ENCODE peak calls at places on chromosomes 12 and 14, in nine cellular contexts. One of them, this sample, is unnamed.

GRCh38 chr12:32907898-32908476 is 11.4 kb upstream of the PKP2 start:
- DNase-seq in mesothelial cell of epicardium: no peak
- DNase-seq in activated CD4-positive, CD25-positive, alpha-beta regulatory T cell: no peak
- DNase-seq in T-helper 17 cell: no peak
- DNase-seq in astrocyte of the cerebellum: no peak
- DNase-seq in ACHN: no peak
- DNase-seq in Panc1: no peak
- DNase-seq in body of pancreas: no peak
- DNase-seq in stromal cell of bone marrow: no peak
- DNase-seq in this sample: no peak

GRCh38 chr12:68932701-68933563 is at the start of gene CPM:
- DNase-seq in activated CD4-positive, CD25-positive, alpha-beta regulatory T cell: peak
- DNase-seq in astrocyte of the cerebellum: no peak
- DNase-seq in T-helper 17 cell: peak
- DNase-seq in stromal cell of bone marrow: peak
- DNase-seq in mesothelial cell of epicardium: peak
- DNase-seq in body of pancreas: peak
- DNase-seq in ACHN: peak
- DNase-seq in Panc1: no peak
- DNase-seq in this sample: peak

GRCh38 chr14:30790827-30791226 is 83.5 kb upstream of the COCH start:
- DNase-seq in T-helper 17 cell: no peak
- DNase-seq in astrocyte of the cerebellum: no peak
- DNase-seq in mesothelial cell of epicardium: no peak
- DNase-seq in body of pancreas: no peak
- DNase-seq in activated CD4-positive, CD25-positive, alpha-beta regulatory T cell: no peak
- DNase-seq in stromal cell of bone marrow: no peak
- DNase-seq in ACHN: no peak
- DNase-seq in Panc1: no peak
- DNase-seq in this sample: no peak

GRCh38 chr12:59055204-59055839 is 135.0 kb upstream of the LRIG3 start:
- DNase-seq in ACHN: peak
- DNase-seq in activated CD4-positive, CD25-positive, alpha-beta regulatory T cell: no peak
- DNase-seq in stromal cell of bone marrow: peak
- DNase-seq in astrocyte of the cerebellum: no peak
- DNase-seq in mesothelial cell of epicardium: no peak
- DNase-seq in Panc1: peak
- DNase-seq in T-helper 17 cell: no peak
- DNase-seq in body of pancreas: no peak
- DNase-seq in this sample: no peak

GRCh38 chr12:101021442-101021841 is 188.6 kb downstream of the SLC5A8 start:
- DNase-seq in stromal cell of bone marrow: no peak
- DNase-seq in mesothelial cell of epicardium: no peak
- DNase-seq in Panc1: no peak
- DNase-seq in body of pancreas: no peak
- DNase-seq in astrocyte of the cerebellum: no peak
- DNase-seq in ACHN: no peak
- DNase-seq in T-helper 17 cell: no peak
- DNase-seq in activated CD4-positive, CD25-positive, alpha-beta regulatory T cell: no peak
- DNase-seq in this sample: no peak

GRCh38 chr12:43210437-43211197 is 341.4 kb downstream of the ADAMTS20 start:
- DNase-seq in mesothelial cell of epicardium: no peak
- DNase-seq in stromal cell of bone marrow: peak
- DNase-seq in activated CD4-positive, CD25-positive, alpha-beta regulatory T cell: no peak
- DNase-seq in ACHN: no peak
- DNase-seq in body of pancreas: no peak
- DNase-seq in Panc1: no peak
- DNase-seq in T-helper 17 cell: no peak
- DNase-seq in astrocyte of the cerebellum: peak
- DNase-seq in this sample: no peak

GRCh38 chr12:96986883-96987523 is 79.9 kb downstream of the NEDD1 start:
- DNase-seq in body of pancreas: peak
- DNase-seq in mesothelial cell of epicardium: no peak
- DNase-seq in T-helper 17 cell: no peak
- DNase-seq in astrocyte of the cerebellum: peak
- DNase-seq in activated CD4-positive, CD25-positive, alpha-beta regulatory T cell: no peak
- DNase-seq in ACHN: peak
- DNase-seq in stromal cell of bone marrow: peak
- DNase-seq in Panc1: no peak
- DNase-seq in this sample: no peak

GRCh38 chr14:92925446-92925845 is 2.5 kb downstream of the CHGA start:
- DNase-seq in stromal cell of bone marrow: no peak
- DNase-seq in mesothelial cell of epicardium: no peak
- DNase-seq in T-helper 17 cell: no peak
- DNase-seq in ACHN: no peak
- DNase-seq in body of pancreas: no peak
- DNase-seq in astrocyte of the cerebellum: no peak
- DNase-seq in activated CD4-positive, CD25-positive, alpha-beta regulatory T cell: no peak
- DNase-seq in Panc1: no peak
- DNase-seq in this sample: no peak

GRCh38 chr12:14892726-14893442 is 7.2 kb upstream of the MGP start:
- DNase-seq in activated CD4-positive, CD25-positive, alpha-beta regulatory T cell: no peak
- DNase-seq in stromal cell of bone marrow: peak
- DNase-seq in T-helper 17 cell: no peak
- DNase-seq in mesothelial cell of epicardium: no peak
- DNase-seq in body of pancreas: peak
- DNase-seq in ACHN: peak
- DNase-seq in Panc1: no peak
- DNase-seq in astrocyte of the cerebellum: no peak
- DNase-seq in this sample: no peak

GRCh38 chr12:56374726-56375597 is 12.3 kb upstream of the APOF start:
- DNase-seq in mesothelial cell of epicardium: no peak
- DNase-seq in Panc1: no peak
- DNase-seq in stromal cell of bone marrow: no peak
- DNase-seq in T-helper 17 cell: no peak
- DNase-seq in activated CD4-positive, CD25-positive, alpha-beta regulatory T cell: no peak
- DNase-seq in astrocyte of the cerebellum: no peak
- DNase-seq in body of pancreas: no peak
- DNase-seq in ACHN: no peak
- DNase-seq in this sample: no peak

GRCh38 chr14:88323520-88324199 is 591 bp upstream of the KCNK10 start:
- DNase-seq in astrocyte of the cerebellum: no peak
- DNase-seq in ACHN: peak
- DNase-seq in Panc1: no peak
- DNase-seq in stromal cell of bone marrow: no peak
- DNase-seq in mesothelial cell of epicardium: peak
- DNase-seq in body of pancreas: peak
- DNase-seq in activated CD4-positive, CD25-positive, alpha-beta regulatory T cell: no peak
- DNase-seq in T-helper 17 cell: no peak
- DNase-seq in this sample: no peak

GRCh38 chr14:95233702-95234241 is 76.4 kb upstream of the DICER1 start:
- DNase-seq in astrocyte of the cerebellum: no peak
- DNase-seq in body of pancreas: peak
- DNase-seq in Panc1: no peak
- DNase-seq in stromal cell of bone marrow: no peak
- DNase-seq in activated CD4-positive, CD25-positive, alpha-beta regulatory T cell: no peak
- DNase-seq in ACHN: no peak
- DNase-seq in T-helper 17 cell: no peak
- DNase-seq in mesothelial cell of epicardium: no peak
- DNase-seq in this sample: no peak

GRCh38 chr12:1592444-1593231 is 1.7 kb downstream of the FBXL14 start:
- DNase-seq in body of pancreas: peak
- DNase-seq in activated CD4-positive, CD25-positive, alpha-beta regulatory T cell: peak
- DNase-seq in astrocyte of the cerebellum: no peak
- DNase-seq in T-helper 17 cell: peak
- DNase-seq in mesothelial cell of epicardium: no peak
- DNase-seq in stromal cell of bone marrow: no peak
- DNase-seq in Panc1: no peak
- DNase-seq in ACHN: peak
- DNase-seq in this sample: peak

GRCh38 chr12:68240975-68241374 is 12.4 kb downstream of the IL22 start:
- DNase-seq in stromal cell of bone marrow: no peak
- DNase-seq in body of pancreas: no peak
- DNase-seq in activated CD4-positive, CD25-positive, alpha-beta regulatory T cell: peak
- DNase-seq in mesothelial cell of epicardium: no peak
- DNase-seq in astrocyte of the cerebellum: no peak
- DNase-seq in Panc1: no peak
- DNase-seq in T-helper 17 cell: no peak
- DNase-seq in ACHN: no peak
- DNase-seq in this sample: no peak

GRCh38 chr12:77878901-77879300 is 48.2 kb downstream of the NAV3 start:
- DNase-seq in ACHN: no peak
- DNase-seq in stromal cell of bone marrow: no peak
- DNase-seq in body of pancreas: no peak
- DNase-seq in astrocyte of the cerebellum: no peak
- DNase-seq in T-helper 17 cell: no peak
- DNase-seq in activated CD4-positive, CD25-positive, alpha-beta regulatory T cell: no peak
- DNase-seq in Panc1: no peak
- DNase-seq in mesothelial cell of epicardium: no peak
- DNase-seq in this sample: no peak

GRCh38 chr12:118359541-118359915 is 13.2 kb downstream of the TAOK3 start:
- DNase-seq in astrocyte of the cerebellum: no peak
- DNase-seq in Panc1: no peak
- DNase-seq in ACHN: no peak
- DNase-seq in body of pancreas: no peak
- DNase-seq in T-helper 17 cell: no peak
- DNase-seq in mesothelial cell of epicardium: no peak
- DNase-seq in activated CD4-positive, CD25-positive, alpha-beta regulatory T cell: no peak
- DNase-seq in stromal cell of bone marrow: no peak
- DNase-seq in this sample: no peak

GRCh38 chr14:95238674-95239313 is 80.9 kb downstream of the CLMN start:
- DNase-seq in ACHN: no peak
- DNase-seq in T-helper 17 cell: no peak
- DNase-seq in stromal cell of bone marrow: no peak
- DNase-seq in mesothelial cell of epicardium: no peak
- DNase-seq in body of pancreas: no peak
- DNase-seq in astrocyte of the cerebellum: no peak
- DNase-seq in Panc1: no peak
- DNase-seq in activated CD4-positive, CD25-positive, alpha-beta regulatory T cell: no peak
- DNase-seq in this sample: no peak

GRCh38 chr12:119894916-119895315 is 17.8 kb upstream of the CIT start:
- DNase-seq in stromal cell of bone marrow: no peak
- DNase-seq in Panc1: no peak
- DNase-seq in astrocyte of the cerebellum: no peak
- DNase-seq in body of pancreas: no peak
- DNase-seq in mesothelial cell of epicardium: no peak
- DNase-seq in activated CD4-positive, CD25-positive, alpha-beta regulatory T cell: no peak
- DNase-seq in T-helper 17 cell: no peak
- DNase-seq in ACHN: no peak
- DNase-seq in this sample: no peak

GRCh38 chr14:80211143-80212024 is at the start of gene DIO2:
- DNase-seq in stromal cell of bone marrow: peak
- DNase-seq in ACHN: peak
- DNase-seq in body of pancreas: peak
- DNase-seq in mesothelial cell of epicardium: no peak
- DNase-seq in T-helper 17 cell: no peak
- DNase-seq in activated CD4-positive, CD25-positive, alpha-beta regulatory T cell: no peak
- DNase-seq in Panc1: no peak
- DNase-seq in astrocyte of the cerebellum: no peak
- DNase-seq in this sample: no peak

GRCh38 chr14:72883109-72883508 is 10.8 kb downstream of the DPF3 start:
- DNase-seq in body of pancreas: no peak
- DNase-seq in T-helper 17 cell: no peak
- DNase-seq in Panc1: no peak
- DNase-seq in mesothelial cell of epicardium: no peak
- DNase-seq in astrocyte of the cerebellum: no peak
- DNase-seq in stromal cell of bone marrow: no peak
- DNase-seq in activated CD4-positive, CD25-positive, alpha-beta regulatory T cell: no peak
- DNase-seq in ACHN: no peak
- DNase-seq in this sample: no peak

GRCh38 chr12:110858848-110859247 is 12.1 kb downstream of the CCDC63 start:
- DNase-seq in stromal cell of bone marrow: no peak
- DNase-seq in body of pancreas: no peak
- DNase-seq in T-helper 17 cell: no peak
- DNase-seq in activated CD4-positive, CD25-positive, alpha-beta regulatory T cell: no peak
- DNase-seq in astrocyte of the cerebellum: no peak
- DNase-seq in ACHN: no peak
- DNase-seq in mesothelial cell of epicardium: no peak
- DNase-seq in Panc1: no peak
- DNase-seq in this sample: no peak

GRCh38 chr12:105347486-105347885 is 17.0 kb downstream of the C12orf75 start:
- DNase-seq in activated CD4-positive, CD25-positive, alpha-beta regulatory T cell: no peak
- DNase-seq in ACHN: no peak
- DNase-seq in Panc1: no peak
- DNase-seq in stromal cell of bone marrow: no peak
- DNase-seq in T-helper 17 cell: no peak
- DNase-seq in body of pancreas: no peak
- DNase-seq in mesothelial cell of epicardium: no peak
- DNase-seq in astrocyte of the cerebellum: no peak
- DNase-seq in this sample: no peak

GRCh38 chr12:120849765-120850164 is 54.4 kb downstream of the SPPL3 start:
- DNase-seq in T-helper 17 cell: no peak
- DNase-seq in body of pancreas: peak
- DNase-seq in astrocyte of the cerebellum: no peak
- DNase-seq in Panc1: peak
- DNase-seq in ACHN: peak
- DNase-seq in mesothelial cell of epicardium: no peak
- DNase-seq in activated CD4-positive, CD25-positive, alpha-beta regulatory T cell: no peak
- DNase-seq in stromal cell of bone marrow: no peak
- DNase-seq in this sample: peak

GRCh38 chr14:24965934-24966593 is 83.9 kb downstream of the STXBP6 start:
- DNase-seq in stromal cell of bone marrow: peak
- DNase-seq in activated CD4-positive, CD25-positive, alpha-beta regulatory T cell: no peak
- DNase-seq in body of pancreas: peak
- DNase-seq in mesothelial cell of epicardium: no peak
- DNase-seq in T-helper 17 cell: no peak
- DNase-seq in ACHN: peak
- DNase-seq in astrocyte of the cerebellum: peak
- DNase-seq in Panc1: no peak
- DNase-seq in this sample: no peak

GRCh38 chr12:54784115-54784514 is 70.2 kb upstream of the MUCL1 start:
- DNase-seq in stromal cell of bone marrow: no peak
- DNase-seq in T-helper 17 cell: no peak
- DNase-seq in activated CD4-positive, CD25-positive, alpha-beta regulatory T cell: no peak
- DNase-seq in Panc1: no peak
- DNase-seq in astrocyte of the cerebellum: no peak
- DNase-seq in mesothelial cell of epicardium: no peak
- DNase-seq in body of pancreas: no peak
- DNase-seq in ACHN: no peak
- DNase-seq in this sample: no peak

GRCh38 chr14:104822821-104823615 is 22.1 kb downstream of the ZBTB42 start:
- DNase-seq in mesothelial cell of epicardium: no peak
- DNase-seq in stromal cell of bone marrow: no peak
- DNase-seq in astrocyte of the cerebellum: no peak
- DNase-seq in body of pancreas: no peak
- DNase-seq in Panc1: no peak
- DNase-seq in T-helper 17 cell: no peak
- DNase-seq in activated CD4-positive, CD25-positive, alpha-beta regulatory T cell: no peak
- DNase-seq in ACHN: no peak
- DNase-seq in this sample: no peak

GRCh38 chr12:132131229-132131628 is 12.9 kb downstream of the DDX51 start:
- DNase-seq in activated CD4-positive, CD25-positive, alpha-beta regulatory T cell: no peak
- DNase-seq in mesothelial cell of epicardium: no peak
- DNase-seq in ACHN: no peak
- DNase-seq in body of pancreas: no peak
- DNase-seq in astrocyte of the cerebellum: no peak
- DNase-seq in T-helper 17 cell: no peak
- DNase-seq in Panc1: no peak
- DNase-seq in stromal cell of bone marrow: no peak
- DNase-seq in this sample: no peak

This sample was measured in T1000.